ENCODE peak calls at places on chromosomes 4 and X, in eight cellular contexts. I is astrocyte, Q is mammary epithelial cell, N is NB4, Z is AG09309, G is fibroblast of mammary gland, D is A549, H is GM10248. X is an unnamed sample.

GRCh38 chr4:153989505-153989904 is 200.6 kb upstream of the SFRP2 start:
- DNase-seq in Q (no peak), N (no peak), I (no peak), H (no peak), G (no peak), D (no peak), Z (no peak), X (no peak)

GRCh38 chr4:139603576-139604387 is 47.8 kb upstream of the SETD7 start:
- DNase-seq in I (peak), G (peak), Z (no peak), N (peak), H (peak), D (peak), Q (peak), X (peak)

GRCh38 chr4:17912011-17912410 is 101.2 kb downstream of the NCAPG start:
- DNase-seq in D (no peak), I (no peak), G (no peak), H (no peak), Z (no peak), Q (no peak), N (no peak), X (no peak)

GRCh38 chr4:152536545-152537182 is 772 bp upstream of the FBXW7 start:
- DNase-seq in Z (peak), H (no peak), G (peak), Q (peak), D (peak), I (peak), N (peak), X (no peak)

GRCh38 chrX:57918750-57919436 is 8.6 kb upstream of the ZXDA start:
- DNase-seq in N (peak), Z (no peak), Q (no peak), D (peak), I (no peak), G (peak), H (no peak), X (peak)

GRCh38 chrX:147476008-147476407 is 435.7 kb upstream of the FMR1 start:
- DNase-seq in Z (no peak), H (peak), Q (no peak), N (peak), G (peak), I (no peak), D (peak), X (peak)

GRCh38 chrX:150370589-150371312 is 7.6 kb downstream of the MAMLD1 start:
- DNase-seq in D (no peak), Z (no peak), H (no peak), I (no peak), Q (no peak), G (no peak), N (no peak), X (no peak)

GRCh38 chr4:125062079-125062478 is 252.7 kb upstream of the FAT4 start:
- DNase-seq in I (no peak), Q (no peak), Z (no peak), D (no peak), H (no peak), N (no peak), G (no peak), X (no peak)

GRCh38 chrX:66015152-66015827 is 24.6 kb downstream of the VSIG4 start:
- DNase-seq in Z (no peak), G (no peak), I (no peak), Q (no peak), N (peak), H (peak), D (no peak), X (no peak)

GRCh38 chr4:112942077-112942476 is 107.4 kb upstream of the ANK2 start:
- DNase-seq in Q (no peak), G (no peak), I (no peak), D (peak), Z (no peak), N (no peak), H (no peak), X (no peak)
- TF ChIP-seq CTCF in Q (peak), G (no peak), I (no peak), D (no peak), Z (no peak), N (no peak), H (no peak), X (no peak)

GRCh38 chr4:27042411-27042810 is 181.8 kb downstream of the STIM2 start:
- DNase-seq in D (no peak), I (no peak), N (no peak), Z (no peak), Q (no peak), G (no peak), H (no peak), X (no peak)
- TF ChIP-seq CTCF in D (no peak), I (no peak), N (no peak), Z (no peak), Q (no peak), G (no peak), H (no peak), X (no peak)

GRCh38 chr4:110589297-110589696 is 33.6 kb downstream of the PITX2 start:
- DNase-seq in H (no peak), N (no peak), Q (no peak), G (peak), Z (no peak), D (no peak), I (no peak), X (no peak)
- TF ChIP-seq CTCF in H (no peak), N (no peak), Q (no peak), G (no peak), Z (peak), D (no peak), I (peak), X (no peak)

GRCh38 chr4:143076723-143077122 is 108.0 kb upstream of the USP38 start:
- DNase-seq in Z (no peak), N (no peak), H (no peak), D (no peak), G (no peak), I (no peak), Q (no peak), X (no peak)
- TF ChIP-seq CTCF in Z (no peak), N (no peak), H (no peak), D (no peak), G (no peak), I (no peak), Q (no peak), X (no peak)

GRCh38 chr4:189912170-189912569 is 28.5 kb upstream of the FRG1 start:
- DNase-seq in I (no peak), Q (peak), N (peak), Z (no peak), H (no peak), D (no peak), G (no peak), X (no peak)
- TF ChIP-seq CTCF in I (peak), Q (peak), N (peak), Z (peak), H (no peak), D (no peak), G (peak), X (no peak)

X was measured in Calu3.